ENCODE peak calls at places on chromosomes 5 and 9, in ten cellular contexts. F is neuronal stem cell, Q is aorta, X is heart left ventricle, A is pancreas, D is uterus, N is HCT116, S is GM23248, K is left ventricle myocardium inferior, Y is brain microvascular endothelial cell. C is an unnamed sample.

GRCh38 chr9:35478871-35479270 is 11.0 kb upstream of the RUSC2 start:
- DNase-seq in Y (no peak), S (no peak), F (no peak), Q (no peak), K (no peak), N (no peak), D (no peak), A (no peak), X (no peak), C (no peak)

GRCh38 chr9:115494393-115494792 is 376.4 kb upstream of the TNC start:
- DNase-seq in A (no peak), K (no peak), N (no peak), F (no peak), D (no peak), Q (no peak), X (no peak), Y (no peak), S (peak; percentile 25), C (no peak)

GRCh38 chr5:372911-373709 is 51.6 kb downstream of the AHRR start:
- DNase-seq in A (peak; percentile 76), Q (peak; percentile 71), Y (no peak), N (no peak), X (peak; percentile 16), D (peak; percentile 4), F (no peak), S (no peak), K (no peak), C (no peak)

GRCh38 chr5:176446884-176447537 is 1.2 kb upstream of the FAF2 start:
- DNase-seq in X (no peak), F (peak; percentile 2), Y (no peak), A (peak; percentile 71), K (no peak), Q (no peak), N (no peak), S (peak; percentile 28), D (no peak), C (no peak)

GRCh38 chr5:1127991-1128785 is 16.3 kb upstream of the SLC12A7 start:
- DNase-seq in S (peak; percentile 49), A (peak; percentile 82), Y (no peak), K (peak; percentile 69), X (peak; percentile 75), N (no peak), D (no peak), Q (no peak), F (no peak), C (no peak)

GRCh38 chr5:65730910-65731309 is 8.9 kb downstream of the NLN start:
- DNase-seq in D (no peak), N (no peak), K (no peak), F (no peak), A (no peak), Q (no peak), Y (no peak), S (peak; percentile 16), X (no peak), C (no peak)

GRCh38 chr5:100904259-100904822 is 1.3 kb upstream of the ST8SIA4 start:
- DNase-seq in K (no peak), F (no peak), Y (no peak), X (peak; percentile 25), D (peak; percentile 13), A (no peak), N (no peak), S (no peak), Q (peak; percentile 71), C (peak; percentile 44)

GRCh38 chr5:157275403-157275802 is 9.5 kb downstream of the CYFIP2 start:
- DNase-seq in S (no peak), A (no peak), N (no peak), D (no peak), K (no peak), Q (no peak), F (no peak), Y (no peak), X (no peak), C (no peak)

GRCh38 chr5:33588654-33589372 is 148.0 kb downstream of the TARS1 start:
- DNase-seq in D (no peak), X (no peak), A (no peak), N (peak; percentile 47), S (no peak), K (no peak), Y (no peak), Q (no peak), F (no peak), C (no peak)

GRCh38 chr5:6792911-6793451 is 79.7 kb downstream of the TENT4A start:
- DNase-seq in K (no peak), D (no peak), Q (no peak), X (no peak), A (no peak), S (no peak), N (no peak), Y (no peak), F (no peak), C (no peak)

GRCh38 chr9:114317665-114318357 is 5.1 kb upstream of the ORM1 start:
- DNase-seq in K (no peak), X (no peak), S (peak; percentile 63), Q (no peak), Y (no peak), F (no peak), N (no peak), A (no peak), D (peak; percentile 1), C (no peak)

GRCh38 chr9:3963266-3964019 is 336.4 kb downstream of the GLIS3 start:
- DNase-seq in Y (peak; percentile 88), S (peak; percentile 90), F (no peak), Q (no peak), K (no peak), D (peak; percentile 62), A (no peak), N (no peak), X (peak; percentile 31), C (no peak)

GRCh38 chr9:128912270-128912853 is 8.4 kb upstream of the PHYHD1 start:
- DNase-seq in Y (peak; percentile 76), X (no peak), N (peak; percentile 43), A (no peak), Q (no peak), S (peak; percentile 90), F (no peak), D (no peak), K (no peak), C (peak; percentile 69)

GRCh38 chr5:81247441-81247972 is 14.4 kb downstream of the CKMT2 start:
- DNase-seq in S (peak; percentile 50), Y (peak; percentile 48), A (no peak), F (peak; percentile 47), N (peak; percentile 40), K (no peak), D (no peak), Q (no peak), X (no peak), C (no peak)

DNA sequence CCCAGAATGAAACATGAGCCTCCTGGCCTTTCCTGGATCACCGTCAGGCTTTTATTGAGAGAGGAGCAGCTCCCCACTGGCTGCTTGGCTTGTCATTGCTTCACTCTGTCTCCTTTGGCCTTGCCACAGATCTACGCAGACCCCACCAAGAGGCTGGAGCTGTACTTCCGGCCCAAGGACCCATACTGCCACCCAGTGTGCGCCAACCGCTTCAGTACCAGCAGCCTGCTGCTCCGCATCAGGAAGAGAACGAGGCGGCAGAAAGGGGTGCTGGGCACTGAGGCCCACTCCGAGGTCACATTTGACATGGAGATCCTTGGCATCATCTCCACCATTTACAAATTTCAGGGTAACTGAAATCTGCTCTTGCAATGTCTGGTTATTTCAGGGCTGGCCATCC is 11.2 kb downstream of the GTF3C5 start:
- DNase-seq in D (no peak), S (no peak), A (peak; percentile 60), K (no peak), F (no peak), X (no peak), Y (no peak), Q (no peak), N (no peak), C (no peak)
- H3K27me3 ChIP-seq in D (no peaks in the 10 kb centered on the region), S (no peaks in the 10 kb centered on the region), A (no peaks in the 10 kb centered on the region), K (no peaks in the 10 kb centered on the region), F (no peaks in the 10 kb centered on the region), X (no peaks in the 10 kb centered on the region), Y (no peaks in the 10 kb centered on the region), Q (no peaks in the 10 kb centered on the region), N (no peaks in the 10 kb centered on the region), C (no peaks in the 10 kb centered on the region)

GRCh38 chr9:109639666-109640231 is 140.2 kb upstream of the PALM2AKAP2 start:
- DNase-seq in A (no peak), S (no peak), D (no peak), K (no peak), Y (no peak), X (no peak), N (no peak), F (no peak), Q (no peak), C (no peak)

GRCh38 chr9:109640232-109641078 is 139.5 kb upstream of the PALM2AKAP2 start:
- DNase-seq in D (peak; percentile 15), K (peak; percentile 59), N (no peak), Y (peak; percentile 31), A (peak; percentile 72), F (peak; percentile 74), S (peak; percentile 68), X (peak; percentile 63), Q (peak; percentile 89), C (peak; percentile 50)

DNA sequence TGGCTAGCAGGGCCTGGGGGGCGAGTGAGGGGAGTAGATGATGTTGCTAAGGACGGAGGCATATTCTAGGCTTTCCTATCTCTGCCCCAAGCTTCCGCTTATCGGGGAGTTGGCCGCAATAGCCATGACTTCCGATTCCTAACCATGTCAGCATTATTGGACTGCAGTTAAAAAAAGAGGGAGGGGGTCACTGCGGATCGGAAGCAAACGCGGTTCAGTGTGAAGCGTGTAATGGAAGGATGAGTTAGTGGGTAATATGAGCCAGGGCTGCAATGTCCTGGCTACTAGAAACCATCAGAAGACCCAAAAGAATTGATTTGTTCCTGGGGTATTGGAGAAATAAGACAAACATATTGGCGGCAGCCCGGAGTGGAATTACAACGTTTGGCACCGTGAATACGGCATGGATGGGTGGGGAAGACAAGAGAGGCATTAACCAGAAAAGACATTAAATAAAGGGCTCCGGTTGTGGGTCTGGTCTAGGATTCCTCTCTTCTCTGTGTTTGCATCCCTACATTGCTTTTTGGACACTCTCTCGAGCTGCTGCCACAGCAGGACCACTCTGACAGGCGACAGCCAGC is 138.8 kb upstream of the PALM2AKAP2 start:
- DNase-seq in S (peak; percentile 5), K (no peak), A (no peak), Q (no peak), X (no peak), D (no peak), N (no peak), F (no peak), Y (no peak), C (no peak)
- H3K27me3 ChIP-seq in S (peaks cover 66% of the 10 kb centered on the region), K (peaks cover 34% of the 10 kb centered on the region), A (no peaks in the 10 kb centered on the region), Q (no peaks in the 10 kb centered on the region), X (peaks cover 14% of the 10 kb centered on the region), D (peaks cover 4% of the 10 kb centered on the region), N (peaks cover 52% of the 10 kb centered on the region), F (no peaks in the 10 kb centered on the region), Y (peaks cover 38% of the 10 kb centered on the region), C (peaks cover 27% of the 10 kb centered on the region)

DNA sequence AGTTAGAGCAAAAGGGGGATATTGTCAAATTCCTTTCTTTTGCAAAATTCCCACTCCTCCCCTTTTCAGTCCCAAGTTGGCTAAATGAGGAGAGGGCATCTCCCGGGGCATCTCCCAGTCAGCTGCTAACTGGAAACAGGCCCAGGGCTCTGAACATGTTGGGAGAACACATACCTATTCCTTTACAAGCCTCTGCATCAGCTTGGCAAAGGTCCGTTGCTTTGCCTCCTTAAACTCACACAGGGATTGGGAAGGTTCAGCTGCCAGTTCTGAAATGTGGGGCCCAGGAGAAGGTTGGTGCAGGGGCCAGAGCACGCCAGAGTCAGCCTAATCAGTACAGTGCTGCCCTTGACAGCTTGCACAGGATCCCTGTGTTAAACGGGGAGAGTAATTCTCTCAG is 11.0 kb upstream of the DMRT3 start:
- DNase-seq in X (no peak), S (no peak), A (no peak), N (no peak), K (no peak), Y (no peak), F (no peak), D (no peak), Q (no peak), C (no peak)
- H3K27me3 ChIP-seq in X (peaks cover 98% of the 10 kb centered on the region), S (peaks cover 85% of the 10 kb centered on the region), A (peaks cover 5% of the 10 kb centered on the region), N (peaks cover 33% of the 10 kb centered on the region), K (peaks cover 100% of the 10 kb centered on the region), Y (peaks cover 43% of the 10 kb centered on the region), F (peaks cover 11% of the 10 kb centered on the region), D (peaks cover 11% of the 10 kb centered on the region), Q (no peaks in the 10 kb centered on the region), C (peaks cover 94% of the 10 kb centered on the region)

GRCh38 chr9:86944974-86945867 is 2.1 kb downstream of the GAS1 start:
- DNase-seq in N (no peak), S (peak; percentile 64), F (no peak), K (no peak), Q (no peak), D (no peak), Y (no peak), X (no peak), A (no peak), C (no peak)
- H3K27me3 ChIP-seq in N (peaks cover 51% of the 10 kb centered on the region), S (no peaks in the 10 kb centered on the region), F (no peaks in the 10 kb centered on the region), K (peaks cover 17% of the 10 kb centered on the region), Q (no peaks in the 10 kb centered on the region), D (no peaks in the 10 kb centered on the region), Y (peaks cover 21% of the 10 kb centered on the region), X (peaks cover 24% of the 10 kb centered on the region), A (no peaks in the 10 kb centered on the region), C (peaks cover 56% of the 10 kb centered on the region)